ENCODE peak calls at places on chromosomes 2 and 18, in eight cellular contexts. D is AML-193; Y is WERI-Rb-1; T is nucleus accumbens; G is endothelial cell; P is dermis blood vessel endothelial cell; R is effector CD4-positive, alpha-beta T cell; H is GM23248. K is an unnamed sample.

GRCh38 chr2:226798422-226799210 is 1.0 kb downstream of the IRS1 start:
- DNase-seq in H (peak; percentile 69), R (peak; percentile 31), P (no peak), D (no peak), G (peak; percentile 34), T (no peak), Y (no peak), K (no peak)

GRCh38 chr2:8456149-8457091 is 225.4 kb upstream of the ID2 start:
- DNase-seq in Y (no peak), P (no peak), D (no peak), R (peak; percentile 30), H (no peak), G (no peak), T (no peak), K (no peak)

GRCh38 chr2:26959320-26959719 is 11.1 kb upstream of the MAPRE3 start:
- DNase-seq in R (no peak), G (no peak), Y (no peak), T (no peak), D (peak; percentile 23), H (no peak), P (no peak), K (no peak)

GRCh38 chr2:31429759-31430438 is 15.4 kb upstream of the XDH start:
- DNase-seq in Y (no peak), H (peak; percentile 32), D (no peak), R (no peak), G (no peak), P (no peak), T (no peak), K (no peak)

GRCh38 chr2:27123302-27124150 is at the start of gene ABHD1:
- DNase-seq in G (peak; percentile 48), R (peak; percentile 58), D (peak; percentile 64), Y (peak; percentile 77), H (peak; percentile 54), P (peak; percentile 28), T (peak; percentile 34), K (peak; percentile 21)

GRCh38 chr2:223772363-223772762 is 65.0 kb downstream of the AP1S3 start:
- DNase-seq in Y (no peak), T (no peak), D (no peak), H (no peak), P (no peak), G (no peak), R (no peak), K (no peak)

GRCh38 chr2:111050701-111051376 is 69.9 kb upstream of the BCL2L11 start:
- DNase-seq in Y (no peak), P (no peak), T (no peak), H (no peak), G (no peak), D (no peak), R (no peak), K (no peak)

GRCh38 chr2:111898703-111899514 is 502 bp downstream of the MERTK start:
- DNase-seq in G (peak; percentile 55), Y (no peak), R (no peak), T (no peak), P (peak; percentile 55), D (no peak), H (peak; percentile 32), K (no peak)

GRCh38 chr18:21904856-21905255 is 164.3 kb downstream of the MIB1 start:
- DNase-seq in Y (no peak), H (no peak), D (no peak), R (no peak), G (no peak), P (no peak), T (no peak), K (no peak)

GRCh38 chr2:12619975-12620374 is 96.8 kb upstream of the TRIB2 start:
- DNase-seq in Y (no peak), H (peak; percentile 94), T (no peak), D (no peak), G (no peak), R (no peak), P (no peak), K (no peak)

GRCh38 chr2:11514081-11514730 is 19.6 kb upstream of the GREB1 start:
- DNase-seq in H (no peak), P (no peak), T (no peak), G (no peak), R (no peak), D (no peak), Y (no peak), K (no peak)

GRCh38 chr2:84077504-84077903 is 381.6 kb downstream of the SUCLG1 start:
- DNase-seq in R (no peak), G (peak; percentile 41), H (peak; percentile 32), D (peak; percentile 37), Y (peak; percentile 36), P (peak; percentile 1), T (no peak), K (peak; percentile 12)

GRCh38 chr2:165452327-165452726 is 17.2 kb upstream of the CSRNP3 start:
- DNase-seq in H (no peak), D (no peak), Y (no peak), T (no peak), G (no peak), P (no peak), R (no peak), K (no peak)

GRCh38 chr2:43724728-43725526 is 48.7 kb upstream of the C1GALT1C1L start:
- DNase-seq in P (no peak), T (no peak), G (no peak), H (no peak), R (no peak), D (no peak), Y (no peak), K (no peak)

GRCh38 chr2:148614332-148615049 is 30.1 kb upstream of the EPC2 start:
- DNase-seq in R (no peak), D (peak; percentile 73), Y (no peak), P (peak; percentile 45), H (peak; percentile 38), G (no peak), T (no peak), K (no peak)

GRCh38 chr2:2577366-2577765 is 246.3 kb upstream of the MYT1L start:
- DNase-seq in R (no peak), G (no peak), H (peak; percentile 1), T (peak; percentile 76), Y (no peak), P (no peak), D (no peak), K (peak; percentile 26)

GRCh38 chr2:121285077-121285449 is at the start of gene TFCP2L1:
- DNase-seq in G (peak; percentile 30), D (no peak), Y (peak; percentile 69), H (peak; percentile 26), T (no peak), R (no peak), P (no peak), K (no peak)

GRCh38 chr2:127157651-127158460 is 50.9 kb upstream of the BIN1 start:
- DNase-seq in D (no peak), T (no peak), Y (peak; percentile 52), G (peak; percentile 67), H (no peak), P (peak; percentile 26), R (no peak), K (peak; percentile 67)

GRCh38 chr2:83971547-83971946 is 487.5 kb downstream of the SUCLG1 start:
- DNase-seq in D (no peak), H (no peak), R (no peak), G (no peak), Y (no peak), P (no peak), T (no peak), K (no peak)

GRCh38 chr18:26515643-26516495 is 32.5 kb downstream of the KCTD1 start:
- DNase-seq in P (no peak), Y (no peak), H (no peak), R (no peak), G (no peak), T (no peak), D (no peak), K (no peak)

GRCh38 chr2:98478861-98479770 is 34.5 kb downstream of the INPP4A start:
- DNase-seq in H (no peak), D (no peak), P (no peak), G (no peak), Y (no peak), R (no peak), T (no peak), K (no peak)

GRCh38 chr18:57843403-57843802 is 40.3 kb upstream of the ATP8B1 start:
- DNase-seq in Y (no peak), P (no peak), R (no peak), T (no peak), G (no peak), D (no peak), H (no peak), K (no peak)

GRCh38 chr18:68735498-68736343 is 20.8 kb upstream of the TMX3 start:
- DNase-seq in R (no peak), D (peak; percentile 62), T (no peak), Y (no peak), P (peak; percentile 61), H (peak; percentile 82), G (no peak), K (peak; percentile 43)

GRCh38 chr2:227423633-227424499 is 36.1 kb upstream of the SCYGR1 start:
- DNase-seq in Y (no peak), R (no peak), H (no peak), G (no peak), D (no peak), P (no peak), T (no peak), K (no peak)